ENCODE peak calls at places on chromosomes 3 and 15, in five cellular contexts. One of them, this sample, is unnamed.

GRCh38 chr3:33115024-33115768 is 1.4 kb downstream of the CRTAP start:
- DNase-seq in ELF-1: peak
- DNase-seq in stimulated activated CD8-positive, alpha-beta memory T cell treated with anti-CD3 and anti-CD28 coated beads, Interleukin-4, amount 100 ng/mL, for 24 hours: no peak
- DNase-seq in DMS153: no peak
- DNase-seq in GM20000: no peak
- DNase-seq in this sample: no peak

GRCh38 chr3:30462725-30463124 is 143.7 kb upstream of the TGFBR2 start:
- DNase-seq in ELF-1: no peak
- DNase-seq in stimulated activated CD8-positive, alpha-beta memory T cell treated with anti-CD3 and anti-CD28 coated beads, Interleukin-4, amount 100 ng/mL, for 24 hours: no peak
- DNase-seq in DMS153: no peak
- DNase-seq in GM20000: no peak
- DNase-seq in this sample: no peak

GRCh38 chr15:101641894-101642293 is 10.3 kb downstream of the TM2D3 start:
- DNase-seq in ELF-1: no peak
- DNase-seq in stimulated activated CD8-positive, alpha-beta memory T cell treated with anti-CD3 and anti-CD28 coated beads, Interleukin-4, amount 100 ng/mL, for 24 hours: no peak
- DNase-seq in DMS153: peak
- DNase-seq in GM20000: peak
- DNase-seq in this sample: no peak

GRCh38 chr3:152497457-152497856 is 228.7 kb downstream of the MBNL1 start:
- DNase-seq in ELF-1: no peak
- DNase-seq in stimulated activated CD8-positive, alpha-beta memory T cell treated with anti-CD3 and anti-CD28 coated beads, Interleukin-4, amount 100 ng/mL, for 24 hours: no peak
- DNase-seq in DMS153: no peak
- DNase-seq in GM20000: no peak
- DNase-seq in this sample: no peak

GRCh38 chr15:47811160-47811559 is 93.9 kb downstream of the SEMA6D start:
- DNase-seq in ELF-1: no peak
- DNase-seq in stimulated activated CD8-positive, alpha-beta memory T cell treated with anti-CD3 and anti-CD28 coated beads, Interleukin-4, amount 100 ng/mL, for 24 hours: no peak
- DNase-seq in DMS153: no peak
- DNase-seq in GM20000: no peak
- DNase-seq in this sample: no peak

GRCh38 chr3:37511357-37511970 is 337.1 kb upstream of the LRRFIP2 start:
- DNase-seq in ELF-1: no peak
- DNase-seq in stimulated activated CD8-positive, alpha-beta memory T cell treated with anti-CD3 and anti-CD28 coated beads, Interleukin-4, amount 100 ng/mL, for 24 hours: no peak
- DNase-seq in DMS153: no peak
- DNase-seq in GM20000: no peak
- DNase-seq in this sample: no peak

GRCh38 chr15:55834331-55834730 is 91.4 kb upstream of the PRTG start:
- DNase-seq in ELF-1: no peak
- DNase-seq in stimulated activated CD8-positive, alpha-beta memory T cell treated with anti-CD3 and anti-CD28 coated beads, Interleukin-4, amount 100 ng/mL, for 24 hours: no peak
- DNase-seq in DMS153: no peak
- DNase-seq in GM20000: no peak
- DNase-seq in this sample: no peak

GRCh38 chr3:50231581-50231980 is 4.4 kb upstream of the GNAI2 start:
- DNase-seq in ELF-1: no peak
- DNase-seq in stimulated activated CD8-positive, alpha-beta memory T cell treated with anti-CD3 and anti-CD28 coated beads, Interleukin-4, amount 100 ng/mL, for 24 hours: no peak
- DNase-seq in DMS153: no peak
- DNase-seq in GM20000: no peak
- DNase-seq in this sample: no peak

GRCh38 chr15:71109130-71109529 is 6.1 kb upstream of the THSD4 start:
- DNase-seq in ELF-1: no peak
- DNase-seq in stimulated activated CD8-positive, alpha-beta memory T cell treated with anti-CD3 and anti-CD28 coated beads, Interleukin-4, amount 100 ng/mL, for 24 hours: no peak
- DNase-seq in DMS153: no peak
- DNase-seq in GM20000: no peak
- DNase-seq in this sample: no peak

GRCh38 chr3:41404601-41405000 is 205.3 kb downstream of the CTNNB1 start:
- DNase-seq in ELF-1: no peak
- DNase-seq in stimulated activated CD8-positive, alpha-beta memory T cell treated with anti-CD3 and anti-CD28 coated beads, Interleukin-4, amount 100 ng/mL, for 24 hours: no peak
- DNase-seq in DMS153: no peak
- DNase-seq in GM20000: no peak
- DNase-seq in this sample: no peak

GRCh38 chr3:72375237-72376154 is 472.7 kb downstream of the SHQ1 start:
- DNase-seq in ELF-1: no peak
- DNase-seq in stimulated activated CD8-positive, alpha-beta memory T cell treated with anti-CD3 and anti-CD28 coated beads, Interleukin-4, amount 100 ng/mL, for 24 hours: peak
- DNase-seq in DMS153: no peak
- DNase-seq in GM20000: peak
- DNase-seq in this sample: peak

GRCh38 chr3:194089357-194090177 is 46.4 kb upstream of the HES1 start:
- DNase-seq in ELF-1: peak
- DNase-seq in stimulated activated CD8-positive, alpha-beta memory T cell treated with anti-CD3 and anti-CD28 coated beads, Interleukin-4, amount 100 ng/mL, for 24 hours: no peak
- DNase-seq in DMS153: no peak
- DNase-seq in GM20000: peak
- DNase-seq in this sample: no peak

GRCh38 chr15:80920271-80920699 is 69.3 kb downstream of the MESD start:
- DNase-seq in ELF-1: no peak
- DNase-seq in stimulated activated CD8-positive, alpha-beta memory T cell treated with anti-CD3 and anti-CD28 coated beads, Interleukin-4, amount 100 ng/mL, for 24 hours: peak
- DNase-seq in DMS153: no peak
- DNase-seq in GM20000: peak
- DNase-seq in this sample: no peak

This sample was measured in CMK.